ENCODE peak calls at places on chromosome 10, in five cellular contexts. O, F, J, I and R are unnamed samples.

GRCh38 chr10:76736392-76736791 is 901.2 kb downstream of the KCNMA1 start:
- DNase-seq in J (no peak), F (no peak), I (no peak), O (no peak), R (no peak)

GRCh38 chr10:77195101-77195500 is 442.5 kb downstream of the KCNMA1 start:
- DNase-seq in F (peak; percentile 97), J (peak; percentile 95), I (no peak), O (peak; percentile 76), R (peak; percentile 16)

GRCh38 chr10:74705361-74705980 is 120.9 kb upstream of the KAT6B start:
- DNase-seq in J (no peak), F (no peak), I (no peak), O (no peak), R (no peak)

GRCh38 chr10:25015927-25016348 is at the start of gene ENKUR:
- DNase-seq in J (peak; percentile 91), O (peak; percentile 91), F (peak; percentile 85), I (peak; percentile 96), R (peak; percentile 91)

GRCh38 chr10:49168821-49169495 is 19.2 kb downstream of the TMEM273 start:
- DNase-seq in F (no peak), J (no peak), I (no peak), O (no peak), R (no peak)

GRCh38 chr10:47190301-47190700 is 109.7 kb upstream of the GDF10 start:
- DNase-seq in I (no peak), J (no peak), O (no peak), F (no peak), R (peak; percentile 69)

GRCh38 chr10:90872648-90873020 is 860 bp downstream of the RPP30 start:
- DNase-seq in O (no peak), J (no peak), I (no peak), F (no peak), R (no peak)

GRCh38 chr10:62916157-62916603 is 100.0 kb upstream of the EGR2 start:
- DNase-seq in O (no peak), F (peak; percentile 7), I (no peak), J (peak; percentile 81), R (peak; percentile 92)